ENCODE peak calls at places on chromosomes 1 and 21, in four cellular contexts. N is kidney, A is mucosa of descending colon, C is mammary epithelial cell. X is an unnamed sample.

GRCh38 chr1:37807555-37808368 is at the start of the genes C1orf122 and YRDC:
- DNase-seq in N (peak), A (peak), C (peak), X (peak)

GRCh38 chr1:202047977-202048376 is 37.6 kb downstream of the ELF3 start:
- DNase-seq in N (no peak), A (peak), C (no peak), X (no peak)

GRCh38 chr21:26597981-26598380 is 24.9 kb upstream of the CYYR1 start:
- DNase-seq in N (no peak), A (no peak), C (peak), X (no peak)

GRCh38 chr1:62286778-62287224 is 32.4 kb downstream of the KANK4 start:
- DNase-seq in N (no peak), A (peak), C (peak), X (no peak)

GRCh38 chr1:218412181-218412580 is 67.0 kb downstream of the TGFB2 start:
- DNase-seq in N (no peak), A (no peak), C (peak), X (no peak)

GRCh38 chr1:97348599-97349265 is 572.1 kb downstream of the DPYD start:
- DNase-seq in N (no peak), A (no peak), C (no peak), X (no peak)

GRCh38 chr1:46757256-46757955 is 38.5 kb upstream of the EFCAB14 start:
- DNase-seq in N (no peak), A (no peak), C (peak), X (peak)

GRCh38 chr1:227844320-227845114 is 29.0 kb downstream of the PRSS38 start:
- DNase-seq in N (no peak), A (no peak), C (no peak), X (no peak)

GRCh38 chr1:164440222-164440621 is 118.8 kb upstream of the PBX1 start:
- DNase-seq in N (no peak), A (peak), C (no peak), X (no peak)

GRCh38 chr21:36250423-36251075 is 69.4 kb upstream of the MORC3 start:
- DNase-seq in N (no peak), A (no peak), C (no peak), X (no peak)

GRCh38 chr1:220906561-220907334 is 27.5 kb downstream of the HLX start:
- DNase-seq in N (no peak), A (no peak), C (peak), X (no peak)

GRCh38 chr1:183810756-183811155 is 5.8 kb downstream of the RGL1 start:
- DNase-seq in N (no peak), A (no peak), C (no peak), X (no peak)

GRCh38 chr1:28411656-28412055 is 42.1 kb downstream of the PHACTR4 start:
- DNase-seq in N (no peak), A (no peak), C (no peak), X (no peak)

GRCh38 chr1:219582310-219582709 is 30.6 kb downstream of the ZC3H11B start:
- DNase-seq in N (no peak), A (no peak), C (no peak), X (no peak)

GRCh38 chr1:204837440-204838084 is 33.1 kb upstream of the NFASC start:
- DNase-seq in N (no peak), A (peak), C (peak), X (no peak)

GRCh38 chr1:38804062-38804886 is 55.3 kb downstream of the RRAGC start:
- DNase-seq in N (no peak), A (no peak), C (no peak), X (no peak)

GRCh38 chr1:45957684-45958083 is 154.3 kb downstream of the MAST2 start:
- DNase-seq in N (no peak), A (no peak), C (no peak), X (no peak)

GRCh38 chr1:30834249-30834648 is 74.3 kb downstream of the SDC3 start:
- DNase-seq in N (no peak), A (no peak), C (no peak), X (no peak)

GRCh38 chr21:33478858-33479678 is 706 bp downstream of the TMEM50B start:
- DNase-seq in N (peak), A (peak), C (peak), X (no peak)

GRCh38 chr1:39107891-39108290 is 81.7 kb downstream of the NDUFS5 start:
- DNase-seq in N (no peak), A (no peak), C (peak), X (no peak)

GRCh38 chr1:219076536-219076935 is 97.1 kb upstream of the LYPLAL1 start:
- DNase-seq in N (no peak), A (no peak), C (no peak), X (no peak)

GRCh38 chr1:172630868-172631267 is 28.0 kb upstream of the FASLG start:
- DNase-seq in N (no peak), A (no peak), C (no peak), X (no peak)

GRCh38 chr1:46410156-46411009 is 16.3 kb downstream of the FAAH start:
- DNase-seq in N (no peak), A (no peak), C (no peak), X (no peak)

GRCh38 chr1:15508700-15509487 is 15.1 kb downstream of the CASP9 start:
- DNase-seq in N (no peak), A (no peak), C (no peak), X (no peak)

GRCh38 chr1:92310185-92310597 is 11.3 kb downstream of the RPAP2 start:
- DNase-seq in N (no peak), A (no peak), C (peak), X (no peak)

GRCh38 chr1:111219466-111220286 is 7.8 kb upstream of the CHI3L2 start:
- DNase-seq in N (no peak), A (peak), C (no peak), X (no peak)

GRCh38 chr1:203133969-203134725 is 6.6 kb downstream of the ADORA1 start:
- DNase-seq in N (no peak), A (no peak), C (no peak), X (no peak)

GRCh38 chr1:163169553-163169952 is 33.2 kb downstream of the RGS5 start:
- DNase-seq in N (no peak), A (no peak), C (no peak), X (no peak)

GRCh38 chr1:9111357-9111691 is 17.6 kb downstream of the GPR157 start:
- DNase-seq in N (peak), A (no peak), C (no peak), X (no peak)

GRCh38 chr1:201229771-201230635 is 39.4 kb downstream of the IGFN1 start:
- DNase-seq in N (no peak), A (no peak), C (peak), X (no peak)

GRCh38 chr1:164720329-164721036 is 161.5 kb downstream of the PBX1 start:
- DNase-seq in N (no peak), A (no peak), C (no peak), X (no peak)

GRCh38 chr21:45154511-45155508 is 80.4 kb downstream of the ADARB1 start:
- DNase-seq in N (no peak), A (no peak), C (peak), X (no peak)

GRCh38 chr1:23793018-23793781 is 2.3 kb downstream of the LYPLA2 start:
- DNase-seq in N (peak), A (peak), C (peak), X (no peak)

GRCh38 chr21:26965567-26966359 is 1.1 kb downstream of the ADAMTS5 start:
- DNase-seq in N (peak), A (peak), C (peak), X (peak)

GRCh38 chr1:95098196-95098595 is 19.0 kb upstream of the TLCD4 start:
- DNase-seq in N (no peak), A (no peak), C (no peak), X (no peak)

GRCh38 chr1:66168467-66168887 is 365.5 kb upstream of the SGIP1 start:
- DNase-seq in N (no peak), A (no peak), C (no peak), X (no peak)

GRCh38 chr1:47230692-47231313 is 1.2 kb downstream of the TAL1 start:
- DNase-seq in N (no peak), A (no peak), C (no peak), X (no peak)

GRCh38 chr1:116755681-116756080 is 1.5 kb downstream of the CD2 start:
- DNase-seq in N (no peak), A (no peak), C (no peak), X (no peak)

GRCh38 chr1:226739696-226740065 is 599 bp upstream of the ITPKB start:
- DNase-seq in N (no peak), A (no peak), C (no peak), X (no peak)
- H3K4me3 ChIP-seq in N (peak), A (no peak), C (peak), X (no peak)

GRCh38 chr1:93908394-93909145 is 660 bp downstream of the GCLM start:
- DNase-seq in N (peak), A (peak), C (peak), X (peak)

GRCh38 chr1:93905734-93906133 is 3.5 kb downstream of the GCLM start:
- DNase-seq in N (no peak), A (no peak), C (peak), X (no peak)

GRCh38 chr1:93906480-93906879 is 2.8 kb downstream of the GCLM start:
- DNase-seq in N (no peak), A (no peak), C (no peak), X (no peak)

GRCh38 chr1:93909146-93910050 is at the start of gene GCLM:
- DNase-seq in N (peak), A (peak), C (peak), X (peak)

GRCh38 chr1:93907718-93908117 is 1.5 kb downstream of the GCLM start:
- DNase-seq in N (no peak), A (peak), C (peak), X (no peak)
- H3K4me3 ChIP-seq in N (peak), A (no peak), C (peak), X (no peak)

DNA sequence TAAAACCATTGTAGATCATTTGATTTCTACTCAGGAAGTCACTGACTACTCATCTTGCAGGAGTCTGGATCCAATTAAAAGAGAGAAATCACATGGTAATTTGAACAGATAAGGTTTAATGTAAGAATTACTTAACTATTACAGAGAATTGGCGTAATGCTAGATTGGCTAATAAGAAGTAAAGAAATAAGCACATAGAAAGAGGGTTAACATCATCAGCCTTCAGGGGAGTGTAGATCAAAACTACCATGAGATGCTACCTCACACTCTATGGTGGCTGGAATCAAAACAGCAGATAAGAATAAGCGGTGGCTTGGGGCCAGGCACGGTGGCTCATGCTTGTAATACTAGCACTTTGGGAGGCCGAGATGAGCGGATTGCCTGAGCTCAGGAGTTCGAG is 11.7 kb downstream of the ST3GAL3 start:
- DNase-seq in N (no peak), A (no peak), C (no peak), X (no peak)
- H3K4me3 ChIP-seq in N (no peak), A (no peak), C (no peak), X (no peak)

DNA sequence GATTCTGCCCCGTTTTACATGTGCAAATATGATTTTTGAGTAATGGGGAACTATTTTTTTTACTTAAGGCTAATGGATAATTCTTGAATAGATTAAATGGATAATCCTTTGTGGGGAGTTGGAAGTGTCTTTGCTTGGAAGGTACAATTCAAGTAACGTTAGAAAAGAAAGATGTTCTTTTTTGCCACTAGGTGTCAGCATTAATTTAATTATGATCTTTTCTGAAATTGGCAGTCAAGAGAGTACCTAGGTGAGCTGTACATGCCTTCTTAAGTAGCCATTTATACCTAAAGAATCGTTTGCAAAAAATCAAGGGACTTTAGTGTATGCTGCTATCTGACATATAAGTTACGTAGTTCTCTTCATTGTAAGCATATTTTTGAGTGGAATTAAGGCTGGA is 2.2 kb downstream of the FBXO28 start:
- DNase-seq in N (no peak), A (no peak), C (peak), X (no peak)
- H3K4me3 ChIP-seq in N (peak), A (no peak), C (peak), X (no peak)